ENCODE peak calls at places on chromosomes 12 and 14, in ten cellular contexts. V, B, C, T, M, G, O, Q, J and K are unnamed samples.

GRCh38 chr12:120678572-120678971 is 8.4 kb upstream of the MLEC start:
- DNase-seq in G (peak; percentile 30), M (no peak), J (no peak), O (no peak), Q (no peak), B (no peak), T (no peak), C (no peak), V (no peak), K (no peak)

GRCh38 chr12:122965851-122966742 is at the start of gene ABCB9:
- DNase-seq in V (peak; percentile 96), J (peak; percentile 85), O (peak; percentile 92), M (peak; percentile 96), G (peak; percentile 91), B (peak; percentile 78), C (peak; percentile 92), T (peak; percentile 29), Q (peak; percentile 98), K (peak; percentile 89)

GRCh38 chr14:58488550-58488949 is 61.0 kb downstream of the KIAA0586 start:
- DNase-seq in J (peak; percentile 29), V (peak; percentile 14), C (peak; percentile 46), O (no peak), T (no peak), M (peak; percentile 76), Q (no peak), B (no peak), G (peak; percentile 46), K (no peak)

GRCh38 chr12:6327591-6328041 is 14.3 kb downstream of the TNFRSF1A start:
- DNase-seq in G (no peak), B (no peak), T (no peak), C (no peak), M (no peak), J (no peak), Q (no peak), O (no peak), V (no peak), K (no peak)

GRCh38 chr12:7265251-7265650 is 38.6 kb upstream of the ACSM4 start:
- DNase-seq in M (no peak), B (no peak), O (no peak), T (no peak), G (peak; percentile 59), C (no peak), J (no peak), Q (no peak), V (no peak), K (no peak)

GRCh38 chr14:105745433-105746123 is 219.2 kb downstream of the TMEM121 start:
- DNase-seq in B (peak; percentile 4), O (peak; percentile 4), V (no peak), M (no peak), T (no peak), J (no peak), C (no peak), Q (no peak), G (no peak), K (no peak)

GRCh38 chr12:13038491-13039161 is 5.6 kb upstream of the FAM234B start:
- DNase-seq in B (no peak), C (no peak), V (no peak), T (peak; percentile 77), M (no peak), O (no peak), G (peak; percentile 54), Q (no peak), J (peak; percentile 66), K (no peak)

GRCh38 chr12:6233121-6233971 is 33.1 kb downstream of the CD9 start:
- DNase-seq in M (no peak), J (peak; percentile 25), Q (no peak), B (no peak), C (peak; percentile 37), G (no peak), O (no peak), T (no peak), V (no peak), K (no peak)

GRCh38 chr14:58547649-58548048 is 90.1 kb upstream of the DACT1 start:
- DNase-seq in G (no peak), C (no peak), J (no peak), T (no peak), V (no peak), Q (no peak), B (no peak), O (no peak), M (no peak), K (no peak)

GRCh38 chr12:132133952-132134652 is 10.0 kb downstream of the DDX51 start:
- DNase-seq in Q (no peak), O (no peak), J (no peak), B (no peak), T (no peak), V (no peak), M (no peak), C (no peak), G (no peak), K (no peak)

GRCh38 chr14:68967459-68967940 is 11.6 kb downstream of the ACTN1 start:
- DNase-seq in M (no peak), T (no peak), V (no peak), G (no peak), C (no peak), B (peak; percentile 8), J (no peak), Q (no peak), O (no peak), K (no peak)

GRCh38 chr14:88499225-88499624 is 55.6 kb downstream of the PTPN21 start:
- DNase-seq in O (no peak), M (no peak), J (no peak), V (no peak), T (no peak), B (no peak), Q (no peak), C (no peak), G (no peak), K (no peak)

GRCh38 chr12:42372154-42372791 is 46.3 kb downstream of the PPHLN1 start:
- DNase-seq in B (no peak), M (peak; percentile 82), V (peak; percentile 49), J (peak; percentile 17), O (no peak), Q (peak; percentile 16), C (peak; percentile 57), T (peak; percentile 3), G (peak; percentile 38), K (no peak)

DNA sequence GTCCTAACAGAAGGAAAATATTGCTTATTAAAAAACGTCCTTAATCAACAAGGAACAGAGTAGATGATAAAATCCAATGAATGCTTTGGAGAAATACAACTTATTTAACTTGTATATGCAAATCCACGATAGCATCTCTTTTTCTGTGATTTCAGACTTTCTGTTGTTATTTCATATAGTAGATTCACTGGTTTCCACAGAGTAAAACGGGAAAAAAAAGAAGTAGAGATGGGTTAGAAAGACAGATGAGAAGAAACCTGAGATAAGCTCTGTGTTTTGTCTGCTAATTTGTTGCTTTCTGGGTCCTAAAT is 447.7 kb downstream of the RERGL start:
- DNase-seq in G (no peak), T (no peak), J (no peak), O (no peak), C (no peak), M (no peak), B (no peak), Q (no peak), V (no peak), K (no peak)
- TF ChIP-seq CTCF in G (no peak), T (no peak), J (no peak), O (no peak), C (no peak), M (no peak), B (no peak), Q (no peak), V (no peak), K (peak; percentile 14)

GRCh38 chr12:116274552-116275375 is 2.7 kb downstream of the MED13L start:
- DNase-seq in M (no peak), B (no peak), J (no peak), C (no peak), T (no peak), V (no peak), O (no peak), Q (no peak), G (no peak), K (no peak)

GRCh38 chr12:116277393-116278258 is at the start of gene MED13L:
- DNase-seq in J (peak; percentile 85), M (peak; percentile 94), T (peak; percentile 35), G (peak; percentile 83), V (peak; percentile 96), B (peak; percentile 49), C (peak; percentile 82), Q (peak; percentile 91), O (peak; percentile 88), K (peak; percentile 89)

GRCh38 chr12:116278259-116278595 is 734 bp upstream of the MED13L start:
- DNase-seq in C (no peak), G (no peak), Q (no peak), J (no peak), M (no peak), B (no peak), V (no peak), O (no peak), T (no peak), K (no peak)

GRCh38 chr12:116278667-116279066 is 1.2 kb upstream of the MED13L start:
- DNase-seq in T (no peak), J (no peak), V (no peak), Q (no peak), G (no peak), C (no peak), M (no peak), B (no peak), O (no peak), K (no peak)

GRCh38 chr12:116276433-116277216 is 868 bp downstream of the MED13L start:
- DNase-seq in B (peak; percentile 33), O (peak; percentile 69), J (peak; percentile 47), M (peak; percentile 68), V (peak; percentile 76), C (peak; percentile 67), G (peak; percentile 69), T (no peak), Q (peak; percentile 74), K (peak; percentile 71)
- TF ChIP-seq CTCF in B (no peak), O (no peak), J (peak; percentile 27), M (no peak), V (no peak), C (no peak), G (no peak), T (peak; percentile 23), Q (no peak), K (no peak)

DNA sequence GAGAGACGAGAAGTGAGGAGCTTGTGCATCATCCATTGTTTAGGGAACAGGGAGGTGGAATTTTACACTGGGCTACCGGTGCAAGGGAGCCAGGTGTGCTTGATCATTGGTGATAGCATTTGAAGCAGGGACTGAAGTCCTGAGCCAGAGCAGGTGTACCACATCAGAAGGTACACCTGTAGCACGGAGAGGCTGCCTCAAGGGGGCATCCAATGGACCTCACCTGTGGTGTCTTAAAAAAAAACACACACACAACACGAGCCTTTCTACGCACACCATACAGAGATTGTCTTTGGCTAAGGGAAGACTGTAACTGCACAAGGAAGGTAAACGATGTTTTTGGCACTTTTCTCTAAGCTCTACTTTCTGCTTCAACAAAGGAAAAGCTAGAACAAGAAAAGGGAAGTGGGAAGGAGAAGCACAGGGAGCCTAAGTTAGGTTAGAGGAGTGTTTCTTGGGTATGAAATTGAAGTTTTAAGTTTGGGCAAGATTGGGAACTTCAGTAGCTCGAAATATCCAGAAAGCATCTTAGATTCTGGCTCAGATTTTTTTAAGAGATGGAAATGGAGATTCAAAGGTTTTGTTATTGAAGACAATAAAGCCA is 334.3 kb upstream of the FBXO33 start:
- DNase-seq in M (no peak), T (no peak), V (no peak), B (no peak), O (no peak), Q (no peak), C (no peak), G (no peak), J (no peak), K (no peak)
- TF ChIP-seq CTCF in M (peak; percentile 9), T (no peak), V (no peak), B (no peak), O (no peak), Q (no peak), C (no peak), G (no peak), J (no peak), K (no peak)

GRCh38 chr12:76952995-76953394 is 74.2 kb upstream of the CSRP2 start:
- DNase-seq in Q (no peak), O (no peak), C (no peak), T (no peak), V (no peak), J (no peak), M (peak; percentile 89), B (no peak), G (peak; percentile 74), K (no peak)
- TF ChIP-seq CTCF in Q (no peak), O (no peak), C (no peak), T (peak; percentile 25), V (no peak), J (no peak), M (peak; percentile 77), B (no peak), G (peak; percentile 56), K (no peak)